ENCODE peak calls at places on chromosomes 6 and 20, in eight cellular contexts. O is upper lobe of right lung, M is testis, X is substantia nigra, B is pancreas, V is ovary, T is RWPE1, L is coronary artery. D is an unnamed sample.

GRCh38 chr6:137873273-137873762 is 6.3 kb downstream of the TNFAIP3 start:
- DNase-seq in O (peak; percentile 72), M (peak; percentile 84), X (peak; percentile 34), B (no peak), V (no peak), T (peak; percentile 80), L (no peak), D (no peak)

GRCh38 chr20:3815703-3816315 is 4.5 kb upstream of the AP5S1 start:
- DNase-seq in O (no peak), M (no peak), X (no peak), B (no peak), V (no peak), T (no peak), L (no peak), D (no peak)

GRCh38 chr6:77231438-77232305 is 231.6 kb downstream of the HTR1B start:
- DNase-seq in O (no peak), M (no peak), X (no peak), B (no peak), V (no peak), T (no peak), L (no peak), D (no peak)

GRCh38 chr6:55108469-55109130 is 65.7 kb upstream of the HCRTR2 start:
- DNase-seq in O (no peak), M (no peak), X (no peak), B (no peak), V (no peak), T (no peak), L (no peak), D (no peak)

GRCh38 chr6:86107985-86108384 is 465.3 kb upstream of the SYNCRIP start:
- DNase-seq in O (no peak), M (no peak), X (no peak), B (no peak), V (no peak), T (no peak), L (no peak), D (no peak)

GRCh38 chr20:37564016-37564387 is 36.3 kb upstream of the BLCAP start:
- DNase-seq in O (no peak), M (no peak), X (no peak), B (no peak), V (no peak), T (no peak), L (no peak), D (no peak)

GRCh38 chr20:59682603-59683002 is 78.3 kb downstream of the PHACTR3 start:
- DNase-seq in O (no peak), M (no peak), X (peak; percentile 33), B (no peak), V (no peak), T (no peak), L (no peak), D (no peak)

GRCh38 chr20:41232971-41233926 is 84.3 kb downstream of the ZHX3 start:
- DNase-seq in O (no peak), M (no peak), X (no peak), B (no peak), V (no peak), T (peak; percentile 95), L (no peak), D (no peak)

GRCh38 chr6:132020138-132020551 is 69.0 kb upstream of the CCN2 start:
- DNase-seq in O (peak; percentile 64), M (peak; percentile 36), X (no peak), B (no peak), V (peak; percentile 50), T (no peak), L (peak; percentile 84), D (no peak)

GRCh38 chr6:108484016-108484415 is 76.7 kb upstream of the FOXO3 start:
- DNase-seq in O (no peak), M (no peak), X (no peak), B (no peak), V (no peak), T (no peak), L (no peak), D (no peak)

GRCh38 chr6:160088069-160088773 is 33.4 kb upstream of the SLC22A1 start:
- DNase-seq in O (no peak), M (peak; percentile 78), X (peak; percentile 35), B (no peak), V (peak; percentile 82), T (peak; percentile 80), L (no peak), D (peak; percentile 43)

GRCh38 chr6:122789862-122790739 is 1.0 kb downstream of the SMPDL3A start:
- DNase-seq in O (peak; percentile 64), M (no peak), X (no peak), B (peak; percentile 70), V (no peak), T (peak; percentile 4), L (no peak), D (no peak)

GRCh38 chr6:169622618-169623017 is 79.2 kb downstream of the WDR27 start:
- DNase-seq in O (no peak), M (no peak), X (no peak), B (no peak), V (no peak), T (no peak), L (no peak), D (no peak)

GRCh38 chr6:129765008-129765407 is 55.0 kb upstream of the ARHGAP18 start:
- DNase-seq in O (no peak), M (no peak), X (no peak), B (no peak), V (no peak), T (no peak), L (no peak), D (no peak)

GRCh38 chr6:11460001-11460668 is 77.4 kb upstream of the TMEM170B start:
- DNase-seq in O (no peak), M (peak; percentile 43), X (no peak), B (no peak), V (no peak), T (no peak), L (no peak), D (no peak)

GRCh38 chr20:36182604-36183154 is 28.1 kb downstream of the EPB41L1 start:
- DNase-seq in O (no peak), M (no peak), X (no peak), B (no peak), V (no peak), T (no peak), L (no peak), D (no peak)

GRCh38 chr6:332671-333070 is 40.4 kb downstream of the DUSP22 start:
- DNase-seq in O (peak; percentile 60), M (no peak), X (no peak), B (peak; percentile 39), V (no peak), T (no peak), L (no peak), D (no peak)

GRCh38 chr6:41779336-41779735 is 364 bp downstream of the FRS3 start:
- DNase-seq in O (no peak), M (no peak), X (no peak), B (no peak), V (no peak), T (no peak), L (no peak), D (no peak)

GRCh38 chr6:152982768-152983636 is at the start of gene FBXO5:
- DNase-seq in O (peak; percentile 99), M (peak; percentile 98), X (peak; percentile 95), B (peak; percentile 97), V (peak; percentile 97), T (peak; percentile 96), L (peak; percentile 98), D (peak; percentile 89)

DNA sequence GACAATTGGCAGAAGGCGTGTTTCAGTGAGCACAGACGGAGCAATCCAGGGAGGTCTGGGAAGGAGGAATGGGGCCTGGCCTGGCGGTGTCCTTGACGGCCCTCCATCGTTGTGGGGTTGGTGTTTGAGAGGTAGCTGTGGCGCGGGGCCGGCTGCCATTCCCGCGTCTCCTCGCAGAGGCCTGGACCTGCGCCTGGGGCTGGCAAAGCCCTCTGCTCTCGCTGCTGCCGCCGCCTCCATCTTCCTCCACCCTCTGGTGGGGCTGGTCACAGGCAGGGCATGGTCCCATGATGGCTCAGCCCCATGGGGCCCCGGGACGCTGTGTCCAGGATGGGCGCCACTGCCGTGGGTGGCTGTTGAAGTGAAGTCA is 7.6 kb downstream of the OSBPL2 start:
- DNase-seq in O (no peak), M (no peak), X (no peak), B (peak; percentile 55), V (no peak), T (no peak), L (no peak), D (no peak)
- H3K27ac ChIP-seq in O (no peak overlapping the region), M (no peak overlapping the region), X (no peak overlapping the region), B (peak overlapping the region; percentile 47), V (no peak overlapping the region), T (peak overlapping the region; percentile 4), L (no peak overlapping the region), D (no peak overlapping the region)

GRCh38 chr6:4794140-4794707 is 18.0 kb downstream of the CDYL start:
- DNase-seq in O (no peak), M (no peak), X (peak; percentile 18), B (no peak), V (no peak), T (no peak), L (no peak), D (no peak)
- H3K27ac ChIP-seq in O (no peak overlapping the region), M (no peak overlapping the region), X (no peak overlapping the region), B (no peak overlapping the region), V (no peak overlapping the region), T (no peak overlapping the region), L (no peak overlapping the region), D (no peak overlapping the region)

GRCh38 chr6:158016571-158017383 is 35.1 kb downstream of the SYNJ2 start:
- DNase-seq in O (peak; percentile 50), M (no peak), X (no peak), B (peak; percentile 35), V (no peak), T (no peak), L (peak; percentile 47), D (peak; percentile 26)
- H3K27ac ChIP-seq in O (no peak overlapping the region), M (no peak overlapping the region), X (peak overlapping the region; percentile 99), B (peak overlapping the region; percentile 4), V (no peak overlapping the region), T (no peak overlapping the region), L (no peak overlapping the region), D (peak overlapping the region; percentile 49)

GRCh38 chr6:73078333-73078732 is 147.0 kb downstream of the KHDC1L start:
- DNase-seq in O (no peak), M (no peak), X (no peak), B (no peak), V (no peak), T (no peak), L (no peak), D (no peak)

GRCh38 chr6:73078908-73079610 is 146.2 kb downstream of the KHDC1L start:
- DNase-seq in O (no peak), M (no peak), X (no peak), B (no peak), V (no peak), T (no peak), L (no peak), D (no peak)

GRCh38 chr6:73079611-73079955 is 145.7 kb downstream of the KHDC1L start:
- DNase-seq in O (no peak), M (no peak), X (no peak), B (no peak), V (no peak), T (peak; percentile 3), L (no peak), D (no peak)

GRCh38 chr6:73081955-73082354 is 143.3 kb downstream of the KHDC1L start:
- DNase-seq in O (no peak), M (no peak), X (no peak), B (no peak), V (no peak), T (no peak), L (no peak), D (no peak)

DNA sequence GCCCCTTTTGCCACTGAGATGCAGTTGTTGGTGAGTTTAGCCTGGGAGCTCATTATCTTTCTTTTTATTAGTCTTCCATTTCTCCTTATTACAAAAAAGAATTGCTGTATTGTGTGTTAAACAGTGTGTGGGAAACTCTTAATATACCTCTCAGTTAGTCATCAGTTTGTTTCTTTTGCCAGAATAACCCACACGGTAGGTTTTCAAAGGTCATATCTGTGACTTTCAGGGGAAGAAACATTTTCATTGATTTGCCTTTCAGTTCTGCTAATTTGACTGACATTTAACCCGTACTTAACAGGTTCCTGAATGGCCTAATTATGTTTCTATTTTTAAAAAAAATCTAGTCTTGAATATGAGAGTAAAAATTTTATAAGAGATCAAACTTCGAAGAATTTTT is 145.3 kb downstream of the KHDC1L start:
- DNase-seq in O (no peak), M (no peak), X (no peak), B (no peak), V (no peak), T (no peak), L (no peak), D (no peak)
- H3K27ac ChIP-seq in O (no peak overlapping the region), M (no peak overlapping the region), X (no peak overlapping the region), B (no peak overlapping the region), V (no peak overlapping the region), T (no peak overlapping the region), L (no peak overlapping the region), D (no peak overlapping the region)